ENCODE peak calls at places on chromosomes 11 and 22, in seven cellular contexts. M, Y, B, F, K, P and O are unnamed samples.

GRCh38 chr22:27372969-27373670 is 428.4 kb downstream of the MN1 start:
- DNase-seq in K (peak), B (no peak), P (no peak), M (peak), F (no peak), Y (no peak), O (no peak)

GRCh38 chr22:49487950-49488349 is 339.7 kb downstream of the BRD1 start:
- DNase-seq in B (no peak), F (no peak), Y (peak), P (no peak), M (no peak), K (no peak), O (no peak)

GRCh38 chr22:32413715-32414114 is 1.7 kb upstream of the RTCB start:
- DNase-seq in P (no peak), Y (peak), B (no peak), K (no peak), F (no peak), M (peak), O (no peak)

GRCh38 chr11:130888790-130889189 is 27.5 kb downstream of the SNX19 start:
- DNase-seq in F (no peak), K (no peak), Y (no peak), B (no peak), P (no peak), M (no peak), O (no peak)

GRCh38 chr11:74006743-74007304 is 2.1 kb downstream of the UCP3 start:
- DNase-seq in M (no peak), Y (no peak), B (peak), F (no peak), K (no peak), P (no peak), O (no peak)

GRCh38 chr11:88300888-88301477 is 36.6 kb downstream of the CTSC start:
- DNase-seq in Y (no peak), M (no peak), K (no peak), B (no peak), F (no peak), P (no peak), O (no peak)

GRCh38 chr22:31826443-31826842 is 72.6 kb downstream of the DEPDC5 start:
- DNase-seq in K (no peak), B (no peak), P (no peak), Y (no peak), F (no peak), M (no peak), O (no peak)

GRCh38 chr11:128764617-128765095 is 70.8 kb downstream of the FLI1 start:
- DNase-seq in K (peak), M (no peak), Y (no peak), P (no peak), B (no peak), F (no peak), O (no peak)

GRCh38 chr22:41524809-41525449 is 19.3 kb downstream of the POLR3H start:
- DNase-seq in Y (no peak), F (no peak), M (no peak), P (no peak), B (peak), K (peak), O (peak)

GRCh38 chr22:32622004-32622761 is 147.6 kb downstream of the FBXO7 start:
- DNase-seq in K (peak), Y (no peak), B (peak), F (no peak), P (peak), M (no peak), O (no peak)

GRCh38 chr11:33531743-33532181 is 168.9 kb downstream of the C11orf91 start:
- DNase-seq in M (no peak), Y (no peak), K (no peak), B (no peak), P (peak), F (no peak), O (no peak)

GRCh38 chr22:50236731-50237409 is 8.0 kb downstream of the TUBGCP6 start:
- DNase-seq in B (no peak), F (no peak), P (no peak), K (no peak), Y (no peak), M (no peak), O (no peak)

GRCh38 chr11:126669416-126669815 is 313.9 kb downstream of the ST3GAL4 start:
- DNase-seq in F (no peak), M (no peak), P (no peak), B (no peak), Y (no peak), K (no peak), O (no peak)

GRCh38 chr11:102868359-102868758 is 6.4 kb downstream of the MMP12 start:
- DNase-seq in P (no peak), Y (no peak), M (no peak), K (no peak), B (no peak), F (no peak), O (no peak)

GRCh38 chr11:88012456-88012855 is 162.8 kb downstream of the RAB38 start:
- DNase-seq in F (no peak), M (no peak), K (no peak), B (no peak), P (no peak), Y (no peak), O (no peak)

GRCh38 chr11:110883266-110883665 is 171.0 kb upstream of the ARHGAP20 start:
- DNase-seq in P (no peak), K (no peak), F (no peak), B (no peak), M (no peak), Y (no peak), O (no peak)

GRCh38 chr11:33160147-33160546 is 1.1 kb downstream of the CSTF3 start:
- DNase-seq in P (no peak), B (no peak), K (no peak), F (no peak), M (peak), Y (no peak), O (no peak)

GRCh38 chr11:16086229-16086628 is 270.1 kb downstream of the SOX6 start:
- DNase-seq in M (no peak), P (no peak), Y (no peak), B (no peak), K (no peak), F (no peak), O (no peak)
- TF ChIP-seq POLR2AphosphoS5 in M (no peak), P (no peak), Y (no peak), B (no peak), K (no peak), F (no peak), O (no peak)

GRCh38 chr11:118789501-118790356 is 1.2 kb downstream of the DDX6 start:
- DNase-seq in B (no peak), K (no peak), Y (no peak), M (peak), F (no peak), P (no peak), O (no peak)

GRCh38 chr11:118785362-118785761 is 5.6 kb downstream of the DDX6 start:
- DNase-seq in B (no peak), M (no peak), P (no peak), Y (no peak), K (no peak), F (no peak), O (no peak)

GRCh38 chr11:118783724-118784495 is 7.1 kb downstream of the DDX6 start:
- DNase-seq in F (no peak), K (no peak), P (no peak), B (no peak), Y (no peak), M (no peak), O (no peak)

GRCh38 chr11:118790357-118791014 is 478 bp downstream of the DDX6 start:
- DNase-seq in F (peak), P (peak), M (peak), Y (no peak), K (peak), B (peak), O (peak)

DNA sequence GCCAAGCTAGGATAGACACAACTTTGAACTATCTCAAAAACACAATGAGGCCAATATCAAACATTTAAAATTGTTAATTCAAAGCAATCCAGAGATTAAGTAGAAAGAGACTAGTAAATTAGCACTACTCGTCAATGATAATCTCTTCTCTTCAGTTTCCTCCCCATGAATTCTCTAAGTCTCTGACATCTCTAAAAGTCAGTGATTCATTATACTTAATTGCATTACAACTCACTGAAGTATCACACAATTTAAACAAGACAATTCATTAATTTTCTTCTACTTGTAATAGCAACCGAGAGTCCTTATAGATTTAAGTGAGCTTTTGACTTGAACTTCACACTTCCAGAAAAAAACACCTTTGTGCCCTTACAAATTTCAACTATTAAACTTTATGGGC is 4.3 kb downstream of the DDX6 start:
- DNase-seq in K (no peak), Y (no peak), F (no peak), B (no peak), P (no peak), M (no peak), O (no peak)
- TF ChIP-seq POLR2AphosphoS5 in K (no peak), Y (no peak), F (no peak), B (no peak), P (no peak), M (no peak), O (no peak)

GRCh38 chr11:85756401-85757200 is 54.3 kb downstream of the SYTL2 start:
- DNase-seq in P (no peak), F (no peak), K (peak), Y (no peak), B (no peak), M (no peak), O (no peak)
- TF ChIP-seq POLR2AphosphoS5 in P (no peak), F (no peak), K (no peak), Y (no peak), B (no peak), M (no peak), O (no peak)

GRCh38 chr11:82176945-82177344 is 556.7 kb downstream of the FAM181B start:
- DNase-seq in P (no peak), F (no peak), M (no peak), Y (no peak), K (no peak), B (no peak), O (no peak)

GRCh38 chr11:82174610-82175009 is 559.1 kb downstream of the FAM181B start:
- DNase-seq in P (no peak), M (no peak), B (no peak), F (no peak), Y (no peak), K (no peak), O (no peak)

GRCh38 chr11:82176365-82176764 is 557.3 kb downstream of the FAM181B start:
- DNase-seq in F (no peak), M (no peak), K (no peak), P (no peak), B (no peak), Y (no peak), O (no peak)
- TF ChIP-seq POLR2AphosphoS5 in F (no peak), M (no peak), K (no peak), P (no peak), B (no peak), Y (no peak), O (no peak)

GRCh38 chr11:2825261-2825885 is 60.2 kb downstream of the CDKN1C start:
- DNase-seq in Y (no peak), K (peak), F (no peak), P (peak), B (no peak), M (peak), O (no peak)

GRCh38 chr11:2826679-2827056 is 58.9 kb downstream of the CDKN1C start:
- DNase-seq in F (no peak), K (no peak), B (no peak), M (no peak), Y (no peak), P (peak), O (no peak)

GRCh38 chr11:2824851-2825250 is 60.7 kb downstream of the CDKN1C start:
- DNase-seq in B (no peak), K (no peak), P (no peak), F (no peak), M (no peak), Y (no peak), O (no peak)

GRCh38 chr11:2827256-2827655 is 58.3 kb downstream of the CDKN1C start:
- DNase-seq in K (no peak), M (no peak), Y (no peak), F (no peak), P (no peak), B (no peak), O (no peak)

DNA sequence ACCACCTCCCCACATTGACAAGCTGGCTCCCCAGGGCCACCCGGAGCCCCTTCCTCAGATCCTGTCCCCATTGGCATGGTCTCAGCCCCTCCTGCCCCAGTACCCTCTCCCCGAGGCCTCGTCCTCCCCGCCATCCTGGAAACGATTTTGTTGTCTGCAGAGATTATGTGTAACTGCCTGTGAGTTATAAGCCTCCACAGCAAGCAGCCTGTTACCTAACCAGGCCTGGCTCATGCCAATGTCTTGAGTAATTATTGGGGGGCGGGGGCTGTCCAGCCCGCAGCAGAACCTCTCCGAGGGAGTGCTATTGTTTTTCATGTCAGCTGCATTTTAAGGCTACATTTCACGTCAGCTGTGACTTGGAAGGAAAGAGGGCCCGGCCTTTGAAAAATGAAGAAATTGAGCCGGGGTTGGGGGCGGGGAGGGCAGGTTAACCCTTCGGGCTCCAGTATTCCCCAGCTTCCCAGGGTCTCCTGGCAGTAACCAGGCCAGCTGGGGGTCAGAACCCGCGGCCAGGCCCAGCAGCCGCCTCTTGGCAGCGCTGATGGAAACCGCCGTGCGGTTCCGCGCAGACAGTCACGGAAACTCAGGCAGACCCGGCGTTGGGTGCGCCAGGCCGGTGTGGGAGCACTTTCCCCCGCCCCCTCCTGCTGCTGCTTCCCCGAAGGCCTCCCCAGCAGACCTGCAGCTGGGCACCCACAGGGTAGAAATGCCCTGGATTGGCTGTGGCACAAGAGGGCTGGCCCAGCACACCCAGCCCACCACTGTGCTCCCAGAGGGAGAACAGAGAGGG is 59.5 kb downstream of the CDKN1C start:
- DNase-seq in P (peak), F (no peak), K (peak), Y (no peak), M (peak), B (no peak), O (no peak)
- TF ChIP-seq POLR2AphosphoS5 in P (peak), F (no peak), K (peak), Y (no peak), M (no peak), B (peak), O (no peak)

GRCh38 chr22:20205964-20206708 is 55.3 kb upstream of the CCDC188 start:
- DNase-seq in Y (peak), K (peak), B (peak), P (peak), M (peak), F (peak), O (peak)
- TF ChIP-seq POLR2AphosphoS5 in Y (peak), K (peak), B (peak), P (no peak), M (no peak), F (no peak), O (no peak)

DNA sequence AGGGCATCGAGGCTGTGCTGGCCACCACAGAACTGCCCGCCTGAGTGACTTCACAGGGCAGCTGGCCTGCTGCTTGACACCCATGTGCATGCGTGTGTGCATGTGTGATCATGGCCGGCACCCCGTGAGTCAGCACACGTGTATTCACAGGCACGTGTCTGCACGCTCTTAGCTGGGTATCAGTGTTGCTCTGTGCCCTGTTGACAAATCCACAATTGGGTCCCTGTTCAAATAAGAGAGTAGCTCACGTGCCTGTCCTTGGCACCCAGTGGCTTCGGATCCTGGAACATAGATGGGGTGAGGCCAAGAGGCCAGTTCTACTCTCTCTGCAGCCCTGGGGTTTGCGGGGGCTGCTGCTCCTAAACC is 14.0 kb downstream of the B3GAT1 start:
- DNase-seq in F (no peak), P (no peak), K (no peak), M (no peak), B (no peak), Y (no peak), O (no peak)
- TF ChIP-seq POLR2AphosphoS5 in F (no peak), P (no peak), K (no peak), M (no peak), B (no peak), Y (no peak), O (no peak)

GRCh38 chr11:59187587-59187986 is 15.7 kb downstream of the DTX4 start:
- DNase-seq in M (no peak), F (no peak), Y (no peak), K (peak), P (no peak), B (no peak), O (no peak)
- TF ChIP-seq POLR2AphosphoS5 in M (no peak), F (no peak), Y (no peak), K (peak), P (no peak), B (peak), O (no peak)

GRCh38 chr11:537622-538430 is 499 bp downstream of the LRRC56 start:
- DNase-seq in M (no peak), B (no peak), K (no peak), Y (no peak), P (no peak), F (no peak), O (no peak)

GRCh38 chr11:534197-534591 is 1.2 kb downstream of the HRAS start:
- DNase-seq in P (no peak), Y (no peak), B (no peak), M (no peak), K (no peak), F (no peak), O (no peak)

GRCh38 chr11:534592-535518 is 521 bp downstream of the HRAS start:
- DNase-seq in B (peak), P (peak), Y (no peak), M (peak), F (no peak), K (no peak), O (no peak)

GRCh38 chr11:536841-537621 is at the start of gene LRRC56:
- DNase-seq in M (peak), B (peak), F (peak), K (peak), P (peak), Y (peak), O (peak)

DNA sequence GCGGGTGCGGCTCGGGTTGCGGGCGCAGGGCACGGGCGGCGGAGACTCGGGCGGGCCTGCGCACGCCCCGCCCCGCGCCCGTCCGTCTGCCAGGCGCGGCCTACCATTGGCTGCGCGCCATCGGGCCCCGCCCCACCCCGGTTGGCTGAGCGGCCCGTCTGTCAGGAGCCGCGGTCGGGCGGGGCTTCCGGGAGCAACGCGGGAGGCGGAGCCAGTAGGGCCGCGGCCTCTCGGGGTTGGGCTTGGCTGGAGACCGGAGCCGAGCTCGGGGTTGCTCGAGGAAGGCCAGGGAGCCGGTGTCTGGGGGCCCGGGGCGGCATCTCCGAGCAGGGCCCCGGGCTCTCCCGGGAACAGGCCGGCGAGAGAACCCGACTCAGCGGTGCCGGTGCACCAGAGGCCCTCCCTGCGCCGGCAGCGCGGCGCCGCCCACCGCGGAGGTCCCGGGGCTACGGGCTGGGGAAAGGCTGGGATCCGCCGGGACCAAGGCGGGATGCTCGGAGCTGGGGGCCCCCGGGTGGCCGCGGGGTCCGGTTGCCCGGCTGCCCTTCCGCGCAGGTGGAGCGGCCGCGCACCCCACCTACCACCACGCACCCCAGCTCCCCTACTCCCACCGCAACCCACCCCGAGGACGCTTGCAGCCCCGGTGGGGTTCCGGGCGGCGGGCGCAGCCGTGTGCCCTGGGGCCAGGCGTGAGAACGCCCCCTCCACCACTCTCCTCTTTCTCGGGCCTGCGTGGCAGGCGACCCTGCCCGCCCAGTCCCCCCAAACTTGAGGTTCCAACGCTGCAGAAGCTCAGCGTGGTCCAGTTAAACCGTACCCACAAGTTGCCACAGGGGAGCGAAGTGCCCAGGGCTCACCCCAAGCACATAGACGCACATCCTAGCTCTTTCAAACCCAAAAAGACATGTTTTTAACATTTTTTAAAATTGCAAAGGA is at the start of gene HRAS:
- DNase-seq in B (peak), F (peak), M (peak), K (peak), P (peak), Y (peak), O (peak)
- TF ChIP-seq POLR2AphosphoS5 in B (peak), F (peak), M (peak), K (peak), P (peak), Y (peak), O (no peak)

DNA sequence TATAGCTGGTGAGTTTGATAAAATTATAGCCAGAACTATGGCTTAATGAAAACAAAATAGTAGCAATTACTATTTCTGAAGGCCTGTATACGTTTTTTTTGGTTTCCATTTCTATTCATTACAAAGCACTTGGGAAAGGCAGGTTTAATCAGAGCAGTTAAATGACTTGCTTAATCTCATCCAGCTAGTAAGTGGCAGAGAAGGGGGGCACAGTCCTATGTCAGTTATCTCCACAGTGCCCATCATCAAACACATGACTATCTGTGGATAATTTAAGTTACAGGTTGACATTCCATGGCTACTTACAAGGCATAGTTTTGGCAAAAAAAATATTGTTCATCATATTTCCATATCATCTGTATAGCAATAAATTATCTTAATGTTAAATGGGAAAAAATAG is 93.7 kb downstream of the PGR start:
- DNase-seq in F (no peak), B (no peak), P (no peak), Y (no peak), M (no peak), K (no peak), O (no peak)
- TF ChIP-seq POLR2AphosphoS5 in F (no peak), B (no peak), P (no peak), Y (no peak), M (no peak), K (no peak), O (no peak)